ENCODE peak calls at places on chromosome 1, in seven cellular contexts. W is left ventricle myocardium inferior; S is endothelial cell of umbilical vein; U is aorta; N is HAP-1; O is neural progenitor cell; Z is CD8-positive, alpha-beta T cell. Y is an unnamed sample. For H3K4me1, the result is how much of the 10 kb centered on the place peaks cover.

GRCh38 chr1:107648071-107648470 is 316.9 kb downstream of the VAV3 start:
- DNase-seq in W (no peak), S (no peak), U (no peak), N (no peak), O (no peak), Z (no peak), Y (no peak)

GRCh38 chr1:54857741-54858665 is 29.0 kb downstream of the DHCR24 start:
- DNase-seq in W (no peak), S (no peak), U (no peak), N (no peak), O (no peak), Z (no peak), Y (no peak)

GRCh38 chr1:33399375-33399774 is 31.5 kb downstream of the PHC2 start:
- DNase-seq in W (no peak), S (no peak), U (no peak), N (no peak), O (no peak), Z (no peak), Y (no peak)

GRCh38 chr1:97385536-97385935 is 535.3 kb downstream of the DPYD start:
- DNase-seq in W (no peak), S (no peak), U (no peak), N (no peak), O (no peak), Z (no peak), Y (no peak)

GRCh38 chr1:63368131-63368530 is 704 bp downstream of the ALG6 start:
- DNase-seq in W (no peak), S (no peak), U (no peak), N (peak), O (no peak), Z (no peak), Y (no peak)

GRCh38 chr1:206081811-206082210 is 28.8 kb downstream of the RHEX start:
- DNase-seq in W (no peak), S (no peak), U (no peak), N (no peak), O (no peak), Z (no peak), Y (no peak)

GRCh38 chr1:108590436-108590835 is 30.5 kb downstream of the EEIG2 start:
- DNase-seq in W (no peak), S (peak), U (no peak), N (no peak), O (no peak), Z (no peak), Y (no peak)

GRCh38 chr1:204723131-204723787 is 37.7 kb upstream of the LRRN2 start:
- DNase-seq in W (no peak), S (no peak), U (no peak), N (no peak), O (no peak), Z (no peak), Y (no peak)

GRCh38 chr1:27945020-27945419 is 10.2 kb downstream of the SMPDL3B start:
- DNase-seq in W (no peak), S (no peak), U (no peak), N (no peak), O (no peak), Z (no peak), Y (no peak)

GRCh38 chr1:59703918-59704378 is 110.8 kb upstream of the HOOK1 start:
- DNase-seq in W (no peak), S (no peak), U (no peak), N (no peak), O (no peak), Z (no peak), Y (peak)

GRCh38 chr1:151158311-151158710 is 1.9 kb downstream of the TNFAIP8L2 start:
- DNase-seq in W (no peak), S (no peak), U (peak), N (no peak), O (no peak), Z (no peak), Y (no peak)

GRCh38 chr1:43980255-43981134 is 1.5 kb downstream of the B4GALT2 start:
- DNase-seq in W (no peak), S (no peak), U (no peak), N (no peak), O (no peak), Z (no peak), Y (no peak)

GRCh38 chr1:195462646-195463045 is 1145.6 kb downstream of the KCNT2 start:
- DNase-seq in W (no peak), S (no peak), U (no peak), N (no peak), O (no peak), Z (no peak), Y (no peak)

GRCh38 chr1:98651116-98651625 is 10.3 kb upstream of the SNX7 start:
- DNase-seq in W (no peak), S (no peak), U (no peak), N (no peak), O (peak), Z (no peak), Y (no peak)

GRCh38 chr1:7432896-7433380 is 338.2 kb upstream of the VAMP3 start:
- DNase-seq in W (no peak), S (no peak), U (no peak), N (no peak), O (no peak), Z (no peak), Y (no peak)

GRCh38 chr1:15953791-15954201 is 22.1 kb downstream of the ZBTB17 start:
- DNase-seq in W (no peak), S (peak), U (no peak), N (peak), O (peak), Z (no peak), Y (no peak)

GRCh38 chr1:198850196-198850595 is 211.4 kb downstream of the PTPRC start:
- DNase-seq in W (no peak), S (no peak), U (no peak), N (no peak), O (no peak), Z (no peak), Y (no peak)

GRCh38 chr1:208534979-208535378 is 290.8 kb upstream of the PLXNA2 start:
- DNase-seq in W (no peak), S (no peak), U (no peak), N (no peak), O (no peak), Z (no peak), Y (no peak)
- H3K4me1 ChIP-seq in W (under half), S (under half), U (under half), N (under half), O (under half), Z (under half), Y (under half)

GRCh38 chr1:19421365-19421764 is 64.0 kb downstream of the CAPZB start:
- DNase-seq in W (no peak), S (no peak), U (no peak), N (no peak), O (no peak), Z (no peak), Y (no peak)
- H3K4me1 ChIP-seq in W (half or more), S (under half), U (under half), N (under half), O (under half), Z (half or more), Y (under half)

GRCh38 chr1:18073066-18073642 is 34.4 kb upstream of the IGSF21 start:
- DNase-seq in W (no peak), S (no peak), U (no peak), N (no peak), O (no peak), Z (no peak), Y (no peak)
- H3K4me1 ChIP-seq in W (under half), S (under half), U (under half), N (under half), O (under half), Z (under half), Y (under half)

DNA sequence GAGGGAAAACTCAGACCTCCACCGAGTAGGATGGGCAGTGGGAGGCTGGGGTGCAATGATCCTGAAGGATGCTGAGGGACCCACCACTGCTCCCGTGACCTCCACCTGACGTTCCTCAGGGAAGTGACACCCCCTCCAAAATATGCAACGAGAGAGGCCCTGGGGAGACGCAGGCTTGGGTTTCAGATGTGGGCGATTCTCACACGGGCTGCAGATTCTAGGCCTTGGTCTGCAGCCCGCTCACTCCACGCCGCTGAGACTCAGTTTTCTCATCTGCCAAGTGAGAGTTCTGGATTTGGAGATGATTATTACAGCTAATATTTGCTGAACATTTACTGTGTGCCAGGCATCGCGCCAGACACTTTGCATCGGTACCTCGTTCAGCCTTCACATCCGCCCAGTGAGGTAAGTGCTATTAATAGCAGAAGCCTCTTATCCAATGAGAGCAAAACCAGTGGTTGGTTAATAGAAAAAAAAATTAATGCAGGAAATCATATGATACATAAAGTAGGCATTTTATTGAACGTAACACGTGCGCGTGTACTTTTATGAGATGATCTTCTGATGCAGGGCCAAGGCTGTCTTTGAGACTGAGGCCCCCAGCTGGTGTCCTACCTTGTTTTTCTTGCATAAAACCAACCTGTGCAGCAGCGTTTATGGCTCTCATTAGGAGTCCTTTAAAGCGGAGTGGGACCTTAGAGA is 102.0 kb upstream of the RUNX3 start:
- DNase-seq in W (peak), S (no peak), U (no peak), N (no peak), O (no peak), Z (peak), Y (no peak)
- H3K4me1 ChIP-seq in W (under half), S (under half), U (under half), N (under half), O (under half), Z (half or more), Y (under half)

GRCh38 chr1:153627797-153628626 is at the start of gene S100A1:
- DNase-seq in W (peak), S (no peak), U (peak), N (no peak), O (no peak), Z (no peak), Y (peak)

GRCh38 chr1:153624965-153625611 is 2.2 kb downstream of the S100A13 start:
- DNase-seq in W (no peak), S (no peak), U (peak), N (no peak), O (no peak), Z (no peak), Y (no peak)

GRCh38 chr1:153628638-153629342 is 556 bp downstream of the S100A1 start:
- DNase-seq in W (no peak), S (no peak), U (peak), N (no peak), O (no peak), Z (no peak), Y (no peak)

GRCh38 chr1:153626477-153626928 is 802 bp downstream of the S100A13 start:
- DNase-seq in W (no peak), S (no peak), U (peak), N (no peak), O (no peak), Z (no peak), Y (no peak)

DNA sequence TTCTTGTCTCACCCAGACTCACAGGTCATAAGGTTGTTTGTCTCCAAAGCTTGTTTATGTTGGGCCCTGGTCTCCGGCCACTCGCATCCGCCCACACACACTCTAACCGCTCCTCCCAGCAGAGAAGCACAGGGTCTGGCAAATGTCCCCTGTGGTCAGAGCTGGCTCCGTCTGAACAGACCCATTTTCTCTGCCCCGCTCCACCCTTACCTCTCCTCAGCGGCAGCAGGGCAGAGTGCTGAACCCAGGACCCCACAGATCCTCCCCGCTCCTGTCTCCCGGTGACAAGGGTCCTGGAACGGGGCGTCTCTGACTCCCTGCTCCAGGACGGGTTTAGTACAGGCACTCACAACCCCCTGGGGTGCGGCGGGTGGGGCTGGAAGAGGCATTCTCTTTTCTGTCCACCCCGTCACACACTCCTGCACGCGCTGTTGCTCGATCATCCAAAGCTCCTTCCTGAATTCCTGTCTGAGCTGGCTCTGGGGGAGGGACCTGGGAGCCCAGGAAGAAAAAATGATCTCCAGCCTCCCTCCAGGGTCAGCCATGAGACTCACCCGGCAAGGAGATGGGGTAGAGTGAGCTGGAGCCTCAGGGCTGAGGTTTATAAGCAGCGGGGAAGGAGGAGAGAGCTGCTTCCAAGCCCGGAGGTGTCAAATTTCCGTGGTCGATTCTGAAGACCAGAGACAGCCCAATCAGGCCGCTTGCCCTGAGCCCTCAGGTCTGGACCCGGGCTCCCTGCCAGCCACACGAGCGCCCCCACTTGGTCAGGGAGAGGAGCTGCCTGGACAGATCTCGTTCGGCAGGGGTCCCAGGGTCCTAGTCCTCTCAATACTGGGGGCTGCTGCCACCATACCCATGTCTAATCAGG is at the start of gene S100A13:
- DNase-seq in W (peak), S (peak), U (peak), N (peak), O (peak), Z (no peak), Y (peak)
- H3K4me1 ChIP-seq in W (half or more), S (under half), U (under half), N (under half), O (under half), Z (under half), Y (under half)

DNA sequence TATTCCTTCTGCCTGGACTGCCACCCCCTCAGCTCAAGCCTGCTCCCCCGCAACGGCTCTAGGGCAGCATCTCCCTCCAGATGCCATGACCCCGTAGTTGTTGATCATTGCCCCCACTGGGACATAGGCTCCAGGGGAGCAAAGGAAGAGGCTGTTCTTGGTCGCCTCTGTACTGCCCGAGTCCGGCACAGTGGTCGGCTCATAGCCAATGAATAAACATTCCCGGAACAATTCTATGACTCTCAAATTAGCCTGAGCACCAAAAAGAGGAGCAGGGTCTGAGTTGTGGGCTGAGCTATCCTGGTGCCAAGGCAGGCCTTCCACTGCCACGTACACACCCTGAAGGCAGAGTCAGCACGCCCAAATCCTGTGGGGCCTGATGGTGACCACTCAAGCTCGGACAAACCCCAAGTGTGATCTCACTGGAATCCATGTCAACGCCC is 33.1 kb downstream of the CAPZB start:
- DNase-seq in W (peak), S (no peak), U (peak), N (no peak), O (no peak), Z (no peak), Y (no peak)
- H3K4me1 ChIP-seq in W (half or more), S (half or more), U (under half), N (under half), O (under half), Z (half or more), Y (under half)

GRCh38 chr1:181080543-181080942 is 8.0 kb upstream of the IER5 start:
- DNase-seq in W (no peak), S (no peak), U (no peak), N (no peak), O (no peak), Z (no peak), Y (no peak)
- H3K4me1 ChIP-seq in W (under half), S (under half), U (under half), N (under half), O (under half), Z (under half), Y (under half)

DNA sequence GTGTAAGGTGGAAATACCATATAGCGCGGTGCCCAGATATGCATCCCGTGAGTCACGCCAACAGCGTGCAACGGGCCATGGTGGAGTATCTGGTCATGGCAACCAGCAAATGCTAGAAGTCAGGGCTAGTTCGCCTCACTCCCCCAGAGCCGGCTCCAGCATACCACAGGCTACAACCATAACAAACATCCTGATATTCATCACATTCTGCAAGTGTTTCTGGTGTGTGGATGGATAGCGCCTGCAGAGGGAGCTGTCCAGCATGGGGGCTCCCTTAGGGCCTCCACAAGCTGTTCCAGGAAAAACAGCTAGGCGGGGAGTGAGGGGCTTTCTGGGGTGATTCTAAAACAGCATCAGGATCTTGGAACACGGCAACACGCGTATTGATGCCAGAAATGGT is 6.8 kb downstream of the C1orf198 start:
- DNase-seq in W (no peak), S (no peak), U (no peak), N (no peak), O (peak), Z (no peak), Y (no peak)
- H3K4me1 ChIP-seq in W (half or more), S (under half), U (under half), N (under half), O (under half), Z (under half), Y (under half)

GRCh38 chr1:116806671-116807070 is 52.4 kb downstream of the CD2 start:
- DNase-seq in W (no peak), S (no peak), U (no peak), N (no peak), O (no peak), Z (no peak), Y (no peak)

GRCh38 chr1:116804736-116805135 is 50.5 kb downstream of the CD2 start:
- DNase-seq in W (no peak), S (no peak), U (no peak), N (no peak), O (no peak), Z (no peak), Y (no peak)

GRCh38 chr1:116806245-116806644 is 52.0 kb downstream of the CD2 start:
- DNase-seq in W (no peak), S (no peak), U (no peak), N (no peak), O (no peak), Z (peak), Y (no peak)

GRCh38 chr1:116807394-116807793 is 53.2 kb downstream of the CD2 start:
- DNase-seq in W (no peak), S (no peak), U (no peak), N (no peak), O (no peak), Z (no peak), Y (no peak)

DNA sequence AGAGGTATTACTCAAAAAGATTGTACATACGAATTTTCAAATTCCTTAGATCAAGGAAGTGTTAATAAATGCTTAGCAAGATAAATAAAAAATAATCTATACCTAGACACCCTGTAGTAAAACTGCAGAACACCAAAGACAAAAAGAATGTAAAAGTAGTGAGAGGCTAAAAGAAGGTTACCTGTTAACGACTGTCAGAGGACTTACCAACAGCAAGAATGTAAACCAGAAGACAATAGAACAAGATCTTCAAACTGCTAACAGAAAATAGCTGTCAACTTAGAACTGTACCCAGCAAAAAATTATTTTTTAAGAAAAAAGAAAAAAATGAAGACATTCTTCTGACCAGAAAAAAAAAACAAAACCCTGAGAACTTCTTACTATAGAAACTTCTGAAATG is 51.2 kb downstream of the CD2 start:
- DNase-seq in W (no peak), S (no peak), U (no peak), N (no peak), O (no peak), Z (no peak), Y (no peak)
- H3K4me1 ChIP-seq in W (under half), S (under half), U (under half), N (under half), O (under half), Z (half or more), Y (under half)